ENCODE peak calls at places on chromosome 6, in nine cellular contexts. R is HepG2, A is cardiac muscle cell, N is sigmoid colon, F is kidney, L is mucosa of descending colon, Y is OCI-LY7, E is HCT116, S is psoas muscle. W is an unnamed sample. For H3K36me3, the result is how much of the 10 kb centered on the place peaks cover.

GRCh38 chr6:151004415-151005024 is 139.0 kb downstream of the MTHFD1L start:
- DNase-seq in Y (no peak), A (peak), F (no peak), R (peak), S (no peak), E (no peak), N (no peak), L (no peak), W (no peak)

GRCh38 chr6:111724505-111724904 is 118.8 kb upstream of the TRAF3IP2 start:
- DNase-seq in L (no peak), E (no peak), A (no peak), Y (peak), S (no peak), N (no peak), R (no peak), F (no peak), W (no peak)

GRCh38 chr6:75114795-75115194 is 91.1 kb downstream of the COL12A1 start:
- DNase-seq in E (no peak), Y (no peak), L (no peak), R (no peak), F (no peak), A (no peak), N (no peak), S (no peak), W (no peak)

GRCh38 chr6:31821301-31822037 is 6.1 kb upstream of the HSPA1B start:
- DNase-seq in L (peak), F (peak), E (no peak), A (peak), N (peak), S (peak), Y (peak), R (no peak), W (peak)

GRCh38 chr6:119620846-119621570 is 271.4 kb upstream of the MAN1A1 start:
- DNase-seq in Y (no peak), L (no peak), S (no peak), N (no peak), F (no peak), E (peak), A (peak), R (no peak), W (no peak)

GRCh38 chr6:30130887-30131862 is 4.8 kb upstream of the TRIM40 start:
- DNase-seq in E (peak), R (peak), F (peak), N (peak), Y (peak), A (peak), L (no peak), S (peak), W (peak)

GRCh38 chr6:53133961-53134360 is 14.7 kb downstream of the GCM1 start:
- DNase-seq in R (no peak), L (no peak), N (no peak), Y (no peak), F (no peak), S (no peak), E (no peak), A (no peak), W (no peak)

GRCh38 chr6:94636780-94637385 is 940.5 kb upstream of the MANEA start:
- DNase-seq in S (no peak), E (peak), R (peak), Y (peak), N (no peak), A (no peak), F (no peak), L (no peak), W (no peak)

GRCh38 chr6:13006578-13007300 is 290.2 kb downstream of the PHACTR1 start:
- DNase-seq in L (no peak), N (no peak), Y (no peak), F (no peak), R (no peak), A (peak), S (no peak), E (no peak), W (no peak)

GRCh38 chr6:3571836-3572235 is 115.0 kb upstream of the SLC22A23 start:
- DNase-seq in F (no peak), Y (no peak), E (no peak), R (no peak), A (no peak), L (no peak), S (no peak), N (no peak), W (no peak)

GRCh38 chr6:169795196-169795595 is 43.8 kb downstream of the ERMARD start:
- DNase-seq in N (no peak), S (no peak), E (no peak), R (no peak), L (no peak), A (no peak), Y (no peak), F (no peak), W (no peak)

GRCh38 chr6:165726915-165727314 is 63.9 kb upstream of the PDE10A start:
- DNase-seq in N (no peak), E (no peak), F (no peak), L (no peak), Y (no peak), R (no peak), S (no peak), A (peak), W (no peak)

GRCh38 chr6:35589201-35589739 is 76.6 kb upstream of the TULP1 start:
- DNase-seq in A (no peak), S (no peak), R (no peak), Y (no peak), L (no peak), N (no peak), E (no peak), F (no peak), W (no peak)

GRCh38 chr6:35592178-35592577 is 79.5 kb upstream of the TULP1 start:
- DNase-seq in S (no peak), Y (no peak), L (no peak), F (no peak), E (no peak), N (no peak), A (no peak), R (no peak), W (no peak)

GRCh38 chr6:35587167-35587566 is 74.5 kb upstream of the TULP1 start:
- DNase-seq in F (no peak), R (no peak), Y (no peak), S (no peak), A (no peak), N (no peak), E (no peak), L (no peak), W (no peak)

GRCh38 chr6:35590622-35591066 is 77.9 kb upstream of the TULP1 start:
- DNase-seq in L (no peak), E (no peak), A (peak), N (peak), S (peak), R (no peak), Y (no peak), F (peak), W (no peak)

DNA sequence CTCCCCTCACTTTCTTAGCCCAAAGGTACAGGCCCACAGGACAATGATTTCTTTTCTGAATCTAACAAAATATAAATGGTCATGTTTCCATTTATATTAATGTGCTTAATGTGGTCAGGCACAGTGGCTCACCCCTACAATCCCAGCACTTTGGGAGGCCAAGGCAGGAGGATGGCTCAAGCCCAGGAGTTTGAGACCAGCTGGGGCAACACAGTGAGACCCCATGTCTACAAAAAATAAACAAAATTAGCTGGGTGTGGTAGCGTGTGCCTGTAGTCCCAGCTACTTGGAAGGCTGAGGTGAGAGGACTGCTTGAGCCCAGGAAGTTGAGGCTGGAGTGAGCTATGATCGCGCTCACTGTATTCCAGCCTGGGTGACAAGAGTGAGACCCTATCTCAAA is 77.2 kb upstream of the TULP1 start:
- DNase-seq in R (no peak), S (no peak), L (no peak), N (peak), Y (no peak), F (no peak), A (no peak), E (no peak), W (no peak)
- H3K36me3 ChIP-seq in R (half or more), S (under half), L (under half), N (half or more), Y (half or more), F (under half), A (under half), E (under half), W (half or more)

GRCh38 chr6:124962617-124963415 is 579 bp downstream of the RNF217 start:
- DNase-seq in F (peak), A (peak), S (peak), N (peak), R (no peak), E (no peak), Y (no peak), L (peak), W (peak)
- TF ChIP-seq CTCF in F (peak), A (peak), S (peak), N (no peak), R (peak), E (no peak), Y (no peak), L (no peak), W (peak)

DNA sequence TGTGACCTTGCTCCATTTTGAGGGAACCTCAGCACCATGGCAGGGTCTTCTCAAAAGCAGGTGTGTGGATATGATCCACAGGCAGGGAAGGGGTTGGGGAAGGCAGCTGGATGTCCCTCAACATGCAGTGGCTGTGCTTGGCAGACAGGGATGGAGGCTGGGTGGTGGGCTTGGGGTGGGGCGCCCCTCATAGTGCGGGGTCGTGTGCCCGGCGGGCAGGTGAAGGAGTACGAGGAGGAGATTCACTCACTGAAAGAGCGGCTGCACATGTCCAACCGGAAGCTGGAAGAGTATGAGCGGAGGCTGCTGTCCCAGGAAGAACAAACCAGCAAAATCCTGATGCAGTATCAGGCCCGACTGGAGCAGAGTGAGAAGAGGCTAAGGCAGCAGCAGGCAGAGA is 8.0 kb upstream of the ZBTB9 start:
- DNase-seq in N (no peak), F (no peak), L (no peak), R (no peak), S (no peak), Y (no peak), E (no peak), A (no peak), W (no peak)
- H3K36me3 ChIP-seq in N (under half), F (under half), L (under half), R (under half), S (under half), Y (half or more), E (under half), A (under half), W (under half)

GRCh38 chr6:100904316-100904715 is 23.2 kb upstream of the ASCC3 start:
- DNase-seq in R (no peak), E (no peak), Y (no peak), S (no peak), N (no peak), A (no peak), L (no peak), F (no peak), W (no peak)

GRCh38 chr6:100901582-100901981 is 20.5 kb upstream of the ASCC3 start:
- DNase-seq in Y (no peak), E (no peak), A (no peak), L (no peak), R (no peak), N (no peak), F (no peak), S (no peak), W (no peak)

GRCh38 chr6:100905067-100905466 is 23.9 kb upstream of the ASCC3 start:
- DNase-seq in N (no peak), R (no peak), F (no peak), A (no peak), E (no peak), L (no peak), S (no peak), Y (no peak), W (no peak)

GRCh38 chr6:100906325-100906724 is 25.2 kb upstream of the ASCC3 start:
- DNase-seq in N (no peak), A (peak), E (no peak), S (no peak), Y (no peak), R (no peak), F (no peak), L (no peak), W (no peak)
- TF ChIP-seq CTCF in N (no peak), A (no peak), E (no peak), S (no peak), Y (no peak), R (no peak), F (no peak), L (no peak), W (no peak)